ENCODE peak calls at places on chromosome 3, in five cellular contexts. O is activated CD4-positive, alpha-beta T cell treated with anti-CD3 and anti-CD28 coated beads, Interleukin-2, amount 10 ng/mL, durations not matched to agents 7 days and 5 days; K is transverse colon; L is GM12891; F is pancreas. I is an unnamed sample.

GRCh38 chr3:164452707-164453106 is 625.6 kb downstream of the SI start:
- DNase-seq in K (no peak), F (no peak), L (no peak), O (no peak), I (no peak)

GRCh38 chr3:169085827-169086226 is 577.7 kb downstream of the MECOM start:
- DNase-seq in L (no peak), O (no peak), F (no peak), K (no peak), I (peak)

GRCh38 chr3:168071535-168071934 is 24.2 kb downstream of the GOLIM4 start:
- DNase-seq in K (no peak), L (no peak), O (no peak), F (no peak), I (no peak)

GRCh38 chr3:7638103-7638502 is 777.2 kb downstream of the GRM7 start:
- DNase-seq in O (no peak), L (no peak), K (no peak), F (no peak), I (no peak)

GRCh38 chr3:110858549-110858948 is 213.1 kb upstream of the NECTIN3 start:
- DNase-seq in O (no peak), K (no peak), F (no peak), L (no peak), I (no peak)

GRCh38 chr3:127929818-127930217 is 14.8 kb downstream of the KBTBD12 start:
- DNase-seq in F (no peak), K (no peak), L (no peak), O (no peak), I (no peak)

GRCh38 chr3:20669675-20670074 is 483.7 kb upstream of the SGO1 start:
- DNase-seq in K (no peak), L (no peak), O (no peak), F (no peak), I (no peak)

GRCh38 chr3:27638604-27639003 is 83.5 kb downstream of the EOMES start:
- DNase-seq in F (no peak), O (no peak), K (no peak), L (no peak), I (no peak)

GRCh38 chr3:158522737-158523136 is 48.3 kb upstream of the MLF1 start:
- DNase-seq in L (no peak), F (no peak), O (no peak), K (no peak), I (no peak)

GRCh38 chr3:40162616-40163015 is 146.9 kb upstream of the EIF1B start:
- DNase-seq in L (no peak), F (no peak), K (no peak), O (no peak), I (no peak)

GRCh38 chr3:187964759-187965158 is 189.2 kb upstream of the LPP start:
- DNase-seq in O (no peak), L (no peak), F (no peak), K (no peak), I (no peak)

GRCh38 chr3:69288161-69288895 is 97.6 kb downstream of the FRMD4B start:
- DNase-seq in F (no peak), O (no peak), K (no peak), L (no peak), I (no peak)

GRCh38 chr3:71160800-71161546 is 422.6 kb downstream of the FOXP1 start:
- DNase-seq in L (no peak), K (no peak), F (no peak), O (no peak), I (no peak)

GRCh38 chr3:141083831-141084624 is 32.9 kb downstream of the SPSB4 start:
- DNase-seq in O (no peak), K (no peak), F (no peak), L (no peak), I (no peak)

I was measured in GOT3.